ENCODE peak calls at places on chromosomes 1 and 21, in seven cellular contexts. U, D, S, R, T, J and G are unnamed samples.

GRCh38 chr1:230574502-230574901 is 67.8 kb upstream of the COG2 start:
- DNase-seq in J (no peak), U (no peak), R (no peak), T (no peak), S (no peak), D (no peak), G (no peak)

GRCh38 chr1:91765880-91766443 is 120.0 kb downstream of the TGFBR3 start:
- DNase-seq in U (no peak), J (no peak), T (no peak), S (no peak), R (no peak), D (no peak), G (no peak)

GRCh38 chr1:5974631-5975030 is 17.6 kb downstream of the NPHP4 start:
- DNase-seq in D (no peak), U (no peak), S (no peak), R (no peak), J (no peak), T (no peak), G (no peak)

GRCh38 chr21:28781602-28782274 is 210.9 kb downstream of the LTN1 start:
- DNase-seq in D (peak; percentile 17), J (no peak), T (no peak), U (peak; percentile 20), S (peak; percentile 18), R (no peak), G (no peak)

GRCh38 chr1:225454067-225454618 is 26.3 kb upstream of the LBR start:
- DNase-seq in R (no peak), U (peak; percentile 47), D (no peak), J (no peak), S (no peak), T (no peak), G (peak; percentile 7)

GRCh38 chr1:202291961-202292712 is 49.6 kb downstream of the UBE2T start:
- DNase-seq in S (peak; percentile 82), U (no peak), R (no peak), T (no peak), D (no peak), J (no peak), G (no peak)

GRCh38 chr1:2582401-2582800 is 4.2 kb upstream of the PRXL2B start:
- DNase-seq in J (no peak), R (no peak), D (no peak), U (no peak), T (no peak), S (no peak), G (no peak)

GRCh38 chr1:56551691-56552090 is 27.7 kb downstream of the PLPP3 start:
- DNase-seq in J (no peak), R (no peak), S (no peak), T (no peak), D (no peak), U (no peak), G (no peak)

GRCh38 chr1:185816460-185816859 is 82.3 kb downstream of the HMCN1 start:
- DNase-seq in S (no peak), J (no peak), T (no peak), D (no peak), U (no peak), R (no peak), G (no peak)

GRCh38 chr1:38005195-38006007 is at the start of gene FHL3:
- DNase-seq in J (peak; percentile 64), S (no peak), D (peak; percentile 91), T (no peak), R (peak; percentile 63), U (no peak), G (peak; percentile 66)

GRCh38 chr21:37866027-37866426 is 50.2 kb downstream of the KCNJ6 start:
- DNase-seq in J (no peak), U (peak; percentile 29), D (no peak), R (no peak), T (no peak), S (peak; percentile 33), G (no peak)

GRCh38 chr1:11520531-11521233 is 41.7 kb downstream of the DISP3 start:
- DNase-seq in D (no peak), U (no peak), T (no peak), R (no peak), S (no peak), J (no peak), G (no peak)

GRCh38 chr1:60600532-60600931 is 481.8 kb upstream of the NFIA start:
- DNase-seq in J (no peak), S (no peak), R (no peak), D (no peak), U (no peak), T (no peak), G (no peak)
- H3K4me1 ChIP-seq in J (no peaks in the 10 kb centered on the region), S (no peaks in the 10 kb centered on the region), R (no peaks in the 10 kb centered on the region), D (no peaks in the 10 kb centered on the region), U (no peaks in the 10 kb centered on the region), T (no peaks in the 10 kb centered on the region), G (no peaks in the 10 kb centered on the region)

DNA sequence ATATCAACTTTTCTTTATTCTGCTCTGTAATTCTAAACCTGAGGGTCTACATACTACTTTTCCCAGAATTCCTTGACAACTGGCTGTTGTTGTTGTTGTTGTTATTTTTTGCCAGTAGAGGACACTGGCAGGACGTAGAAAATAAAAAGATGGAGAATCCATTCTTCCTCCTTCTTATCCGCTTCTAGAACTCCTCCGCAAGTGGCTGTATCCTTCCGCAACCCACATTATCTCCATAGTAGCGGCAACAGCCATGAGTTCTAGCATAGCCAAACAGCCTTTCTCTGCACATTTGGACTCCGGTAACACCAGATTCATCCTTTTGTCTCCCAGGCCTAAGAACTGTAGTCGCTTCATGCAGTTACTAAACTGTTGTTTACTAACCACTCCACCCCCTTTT is 91.1 kb upstream of the CACHD1 start:
- DNase-seq in D (no peak), T (no peak), R (no peak), U (no peak), S (no peak), J (no peak), G (no peak)
- H3K4me1 ChIP-seq in D (no peaks in the 10 kb centered on the region), T (no peaks in the 10 kb centered on the region), R (no peaks in the 10 kb centered on the region), U (no peaks in the 10 kb centered on the region), S (no peaks in the 10 kb centered on the region), J (no peaks in the 10 kb centered on the region), G (no peaks in the 10 kb centered on the region)

GRCh38 chr1:117622726-117623125 is 16.9 kb downstream of the TENT5C start:
- DNase-seq in J (no peak), S (no peak), R (no peak), U (no peak), T (no peak), D (no peak), G (no peak)
- H3K4me1 ChIP-seq in J (no peaks in the 10 kb centered on the region), S (no peaks in the 10 kb centered on the region), R (no peaks in the 10 kb centered on the region), U (peaks cover 45% of the 10 kb centered on the region), T (no peaks in the 10 kb centered on the region), D (no peaks in the 10 kb centered on the region), G (no peaks in the 10 kb centered on the region)

GRCh38 chr1:189880135-189880534 is 597.5 kb downstream of the BRINP3 start:
- DNase-seq in U (no peak), T (no peak), R (no peak), S (no peak), J (no peak), D (no peak), G (no peak)

DNA sequence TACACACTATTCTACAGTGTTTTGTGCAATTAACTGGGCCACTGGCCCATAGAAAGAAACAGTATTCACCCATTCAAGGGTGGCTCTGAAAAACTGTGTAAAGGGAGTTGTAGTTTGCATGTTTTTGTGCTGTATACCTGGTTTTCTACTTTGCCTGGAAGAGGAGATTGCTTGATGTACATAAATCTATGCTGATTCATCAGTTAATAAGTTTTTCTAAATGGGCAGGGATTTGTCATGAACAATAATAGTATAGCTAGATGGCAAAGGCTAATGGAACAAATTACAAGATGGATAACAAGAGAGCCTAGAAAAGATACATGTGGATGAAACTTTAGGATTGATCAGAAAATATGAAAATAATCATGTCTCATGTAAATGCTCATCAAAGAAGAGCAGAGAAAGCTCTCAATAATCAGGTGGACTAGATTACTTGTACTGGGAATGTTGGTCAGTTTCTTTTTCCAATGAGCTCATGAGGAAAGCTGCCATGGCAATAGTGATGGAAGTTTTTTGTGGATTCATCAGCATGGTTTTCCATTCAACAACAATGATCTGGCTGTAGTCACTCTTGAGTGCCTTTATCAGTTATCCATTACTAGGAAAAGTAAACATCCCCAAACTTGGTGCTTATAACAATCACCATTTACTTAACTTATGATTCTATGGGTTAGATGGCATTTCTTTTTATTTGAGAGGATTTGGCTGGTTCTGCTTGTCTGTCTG is 602.8 kb downstream of the BRINP3 start:
- DNase-seq in U (no peak), J (no peak), T (no peak), S (no peak), R (no peak), D (no peak), G (no peak)
- H3K4me1 ChIP-seq in U (no peaks in the 10 kb centered on the region), J (no peaks in the 10 kb centered on the region), T (no peaks in the 10 kb centered on the region), S (no peaks in the 10 kb centered on the region), R (no peaks in the 10 kb centered on the region), D (no peaks in the 10 kb centered on the region), G (no peaks in the 10 kb centered on the region)

DNA sequence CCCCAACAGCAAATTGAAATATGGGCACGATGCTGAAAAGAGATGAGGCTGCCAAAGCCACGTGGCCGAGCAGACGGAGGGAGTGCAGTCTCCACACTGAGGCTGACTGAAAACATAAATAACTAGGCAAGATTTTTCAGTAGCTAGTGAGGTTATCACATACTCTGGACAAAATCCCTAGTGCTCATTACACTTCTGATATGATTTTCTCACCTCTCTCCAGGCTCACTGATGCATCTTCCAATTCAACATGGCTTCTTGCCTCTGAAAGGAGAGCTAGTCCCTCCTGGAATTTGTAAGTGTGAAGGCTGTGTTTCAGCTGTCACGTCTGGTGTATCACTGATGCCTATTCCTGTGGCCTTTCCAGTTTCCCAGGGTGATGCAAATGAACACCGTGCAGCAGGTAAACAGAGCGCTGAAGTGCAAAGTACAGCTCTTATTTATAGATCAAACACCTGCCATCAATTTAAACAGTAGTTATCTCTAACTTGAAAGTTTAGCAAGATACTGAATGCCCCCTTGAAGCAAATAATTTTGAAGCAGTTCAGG is 656.1 kb downstream of the KIF26B start:
- DNase-seq in J (no peak), R (no peak), D (no peak), U (peak; percentile 67), S (no peak), T (no peak), G (no peak)
- H3K4me1 ChIP-seq in J (peaks cover 3% of the 10 kb centered on the region), R (no peaks in the 10 kb centered on the region), D (no peaks in the 10 kb centered on the region), U (peaks cover 69% of the 10 kb centered on the region), S (no peaks in the 10 kb centered on the region), T (no peaks in the 10 kb centered on the region), G (no peaks in the 10 kb centered on the region)

GRCh38 chr1:36168538-36168937 is 12.6 kb downstream of the MAP7D1 start:
- DNase-seq in T (no peak), D (no peak), U (no peak), S (no peak), J (no peak), R (no peak), G (no peak)
- H3K4me1 ChIP-seq in T (no peaks in the 10 kb centered on the region), D (no peaks in the 10 kb centered on the region), U (peaks cover 23% of the 10 kb centered on the region), S (peaks cover 64% of the 10 kb centered on the region), J (no peaks in the 10 kb centered on the region), R (no peaks in the 10 kb centered on the region), G (no peaks in the 10 kb centered on the region)

GRCh38 chr1:119632103-119632490 is 16.0 kb downstream of the ZNF697 start:
- DNase-seq in J (no peak), T (no peak), S (no peak), R (no peak), D (no peak), U (no peak), G (no peak)
- H3K4me1 ChIP-seq in J (no peaks in the 10 kb centered on the region), T (peaks cover 9% of the 10 kb centered on the region), S (peaks cover 14% of the 10 kb centered on the region), R (peaks cover 11% of the 10 kb centered on the region), D (no peaks in the 10 kb centered on the region), U (no peaks in the 10 kb centered on the region), G (peaks cover 15% of the 10 kb centered on the region)

GRCh38 chr1:207857447-207857846 is 53.5 kb downstream of the CD34 start:
- DNase-seq in U (no peak), T (no peak), J (no peak), R (no peak), D (no peak), S (peak; percentile 50), G (no peak)
- H3K4me1 ChIP-seq in U (no peaks in the 10 kb centered on the region), T (peaks cover 16% of the 10 kb centered on the region), J (no peaks in the 10 kb centered on the region), R (peaks cover 7% of the 10 kb centered on the region), D (no peaks in the 10 kb centered on the region), S (no peaks in the 10 kb centered on the region), G (peaks cover 9% of the 10 kb centered on the region)

GRCh38 chr1:27527857-27528700 is 38.1 kb upstream of the WASF2 start:
- DNase-seq in R (peak; percentile 88), J (peak; percentile 52), S (peak; percentile 87), D (no peak), U (peak; percentile 75), T (peak; percentile 87), G (peak; percentile 83)
- H3K4me1 ChIP-seq in R (peaks cover 38% of the 10 kb centered on the region), J (peaks cover 62% of the 10 kb centered on the region), S (peaks cover 64% of the 10 kb centered on the region), D (peaks cover 6% of the 10 kb centered on the region), U (peaks cover 64% of the 10 kb centered on the region), T (peaks cover 27% of the 10 kb centered on the region), G (peaks cover 63% of the 10 kb centered on the region)